ENCODE peak calls at places on chromosomes 2 and 18, in eight cellular contexts. M is HFFc6, E is spleen, B is C1 segment of cervical spinal cord, T is type B pancreatic cell, Q is lower lobe of right lung, H is hippocampal formation, U is kidney glomerular epithelial cell. W is an unnamed sample.

GRCh38 chr2:216658702-216659231 is 25.5 kb downstream of the IGFBP2 start:
- DNase-seq in U (no peak), Q (no peak), B (no peak), T (no peak), H (no peak), M (no peak), E (no peak), W (no peak)

GRCh38 chr2:190467575-190468083 is 59.5 kb downstream of the MFSD6 start:
- DNase-seq in T (no peak), U (peak; percentile 36), Q (no peak), B (no peak), H (no peak), M (peak; percentile 25), E (no peak), W (no peak)

GRCh38 chr2:158741631-158742030 is 53.5 kb upstream of the DAPL1 start:
- DNase-seq in T (no peak), M (no peak), B (no peak), E (no peak), U (no peak), H (no peak), Q (no peak), W (no peak)

GRCh38 chr2:28649481-28650260 is 102.0 kb upstream of the PPP1CB start:
- DNase-seq in H (no peak), M (peak; percentile 17), U (no peak), Q (no peak), B (no peak), E (no peak), T (no peak), W (no peak)

GRCh38 chr18:25164211-25164836 is 187.6 kb downstream of the ZNF521 start:
- DNase-seq in B (no peak), E (no peak), M (no peak), T (no peak), Q (no peak), H (no peak), U (peak; percentile 6), W (no peak)

GRCh38 chr2:160613466-160614153 is 120.0 kb upstream of the RBMS1 start:
- DNase-seq in B (no peak), E (no peak), H (no peak), Q (no peak), U (no peak), M (peak; percentile 73), T (no peak), W (no peak)

GRCh38 chr2:56230171-56230570 is 46.4 kb downstream of the CCDC85A start:
- DNase-seq in U (peak; percentile 25), M (peak; percentile 69), T (no peak), E (no peak), H (no peak), B (no peak), Q (no peak), W (no peak)

GRCh38 chr2:111653103-111653624 is 230.8 kb downstream of the ANAPC1 start:
- DNase-seq in U (no peak), B (no peak), Q (no peak), T (no peak), H (no peak), E (no peak), M (no peak), W (no peak)

GRCh38 chr18:21047116-21047515 is 64.5 kb downstream of the ROCK1 start:
- DNase-seq in M (no peak), H (no peak), T (no peak), E (no peak), Q (no peak), U (no peak), B (no peak), W (no peak)

GRCh38 chr2:20650880-20651730 is at the start of gene HS1BP3:
- DNase-seq in E (peak; percentile 99), Q (peak; percentile 92), T (peak; percentile 92), B (peak; percentile 85), U (peak; percentile 76), M (peak; percentile 53), H (peak; percentile 76), W (peak; percentile 86)

GRCh38 chr18:32661486-32662299 is 111.1 kb downstream of the KLHL14 start:
- DNase-seq in Q (no peak), H (no peak), E (no peak), U (peak; percentile 93), M (no peak), T (no peak), B (no peak), W (no peak)

GRCh38 chr2:150271952-150272351 is 215.5 kb downstream of the RND3 start:
- DNase-seq in U (peak; percentile 30), M (peak; percentile 82), H (no peak), B (no peak), Q (no peak), T (no peak), E (no peak), W (no peak)

GRCh38 chr18:51427012-51427411 is 229.5 kb upstream of the MEX3C start:
- DNase-seq in H (no peak), Q (no peak), M (no peak), B (no peak), T (no peak), U (peak; percentile 13), E (no peak), W (no peak)

GRCh38 chr2:127400897-127401756 is 13.4 kb upstream of the MAP3K2 start:
- DNase-seq in T (peak; percentile 64), Q (peak; percentile 68), M (peak; percentile 79), E (peak; percentile 65), H (no peak), B (no peak), U (no peak), W (no peak)

GRCh38 chr18:30004977-30005376 is 1037.6 kb downstream of the DSC3 start:
- DNase-seq in M (no peak), U (no peak), Q (no peak), E (no peak), B (no peak), H (no peak), T (no peak), W (no peak)

GRCh38 chr18:10771053-10771709 is 245.4 kb downstream of the NAPG start:
- DNase-seq in H (no peak), T (no peak), B (no peak), M (no peak), Q (no peak), U (no peak), E (no peak), W (no peak)

GRCh38 chr18:76459687-76460350 is 35.2 kb downstream of the ZNF516 start:
- DNase-seq in T (peak; percentile 50), B (no peak), H (no peak), E (no peak), M (peak; percentile 100), Q (peak; percentile 56), U (peak; percentile 99), W (no peak)

W was measured in chondrocyte.